ENCODE peak calls at places on chromosome 12, in ten cellular contexts. F is ovary, C is A549, W is osteoblast, L is hepatocyte, G is heart left ventricle, U is body of pancreas, S is mucosa of descending colon, K is IMR-90, A is uterus. I is an unnamed sample. For H3K4me1, the result is how much of the 10 kb centered on the place peaks cover.

GRCh38 chr12:51926718-51927117 is 19.4 kb downstream of the ACVRL1 start:
- DNase-seq in F (no peak), C (peak), W (no peak), L (peak), G (no peak), U (peak), S (peak), K (peak), A (no peak), I (no peak)

GRCh38 chr12:47022296-47022695 is 57.1 kb upstream of the PCED1B start:
- DNase-seq in F (no peak), C (no peak), W (peak), L (no peak), G (no peak), U (no peak), S (no peak), K (peak), A (no peak), I (no peak)

GRCh38 chr12:3252416-3252815 is 175.2 kb downstream of the TSPAN9 start:
- DNase-seq in F (peak), C (no peak), W (no peak), L (peak), G (peak), U (peak), S (peak), K (peak), A (peak), I (peak)

GRCh38 chr12:57616383-57617101 is 5.3 kb downstream of the ARHGEF25 start:
- DNase-seq in F (no peak), C (no peak), W (peak), L (no peak), G (no peak), U (no peak), S (no peak), K (peak), A (peak), I (no peak)

GRCh38 chr12:121892673-121893561 is 4.3 kb downstream of the PSMD9 start:
- DNase-seq in F (no peak), C (no peak), W (peak), L (peak), G (no peak), U (no peak), S (no peak), K (peak), A (no peak), I (no peak)

GRCh38 chr12:90199008-90199407 is 490.4 kb upstream of the ATP2B1 start:
- DNase-seq in F (no peak), C (no peak), W (no peak), L (no peak), G (no peak), U (no peak), S (no peak), K (no peak), A (no peak), I (no peak)

GRCh38 chr12:109727746-109728726 is 14.4 kb downstream of the FAM222A start:
- DNase-seq in F (no peak), C (no peak), W (peak), L (no peak), G (no peak), U (no peak), S (peak), K (no peak), A (no peak), I (no peak)

GRCh38 chr12:63862187-63863107 is 17.9 kb downstream of the SRGAP1 start:
- DNase-seq in F (no peak), C (peak), W (no peak), L (peak), G (peak), U (peak), S (peak), K (no peak), A (no peak), I (peak)

GRCh38 chr12:119229837-119230236 is 51.1 kb downstream of the HSPB8 start:
- DNase-seq in F (no peak), C (peak), W (no peak), L (peak), G (peak), U (peak), S (no peak), K (peak), A (no peak), I (peak)

GRCh38 chr12:41795066-41795465 is 349.6 kb downstream of the GXYLT1 start:
- DNase-seq in F (no peak), C (no peak), W (no peak), L (no peak), G (no peak), U (no peak), S (no peak), K (peak), A (no peak), I (no peak)

GRCh38 chr12:25416516-25416915 is 136.6 kb downstream of the LMNTD1 start:
- DNase-seq in F (no peak), C (no peak), W (no peak), L (no peak), G (no peak), U (no peak), S (no peak), K (no peak), A (no peak), I (no peak)

GRCh38 chr12:124507188-124508109 is 60.0 kb downstream of the NCOR2 start:
- DNase-seq in F (no peak), C (no peak), W (no peak), L (peak), G (peak), U (no peak), S (no peak), K (peak), A (no peak), I (peak)

GRCh38 chr12:904010-904414 is 45.5 kb downstream of the RAD52 start:
- DNase-seq in F (no peak), C (no peak), W (no peak), L (no peak), G (no peak), U (no peak), S (no peak), K (no peak), A (no peak), I (no peak)

GRCh38 chr12:124381454-124382207 is 86.7 kb downstream of the RFLNA start:
- DNase-seq in F (peak), C (peak), W (peak), L (peak), G (peak), U (peak), S (peak), K (peak), A (peak), I (peak)

GRCh38 chr12:16307843-16308475 is 30.5 kb upstream of the SLC15A5 start:
- DNase-seq in F (no peak), C (no peak), W (no peak), L (no peak), G (no peak), U (no peak), S (no peak), K (no peak), A (no peak), I (no peak)

GRCh38 chr12:46554461-46554860 is 181.9 kb upstream of the SLC38A2 start:
- DNase-seq in F (no peak), C (no peak), W (no peak), L (no peak), G (no peak), U (no peak), S (no peak), K (no peak), A (no peak), I (no peak)

GRCh38 chr12:4824415-4824814 is 85.3 kb upstream of the KCNA1 start:
- DNase-seq in F (no peak), C (peak), W (no peak), L (peak), G (no peak), U (no peak), S (no peak), K (peak), A (no peak), I (no peak)

GRCh38 chr12:22016982-22017381 is 29.0 kb upstream of the CMAS start:
- DNase-seq in F (no peak), C (no peak), W (no peak), L (no peak), G (no peak), U (no peak), S (no peak), K (no peak), A (no peak), I (no peak)

GRCh38 chr12:124993568-124994434 is at the start of gene BRI3BP:
- DNase-seq in F (no peak), C (peak), W (peak), L (peak), G (peak), U (peak), S (peak), K (peak), A (no peak), I (peak)

GRCh38 chr12:6345319-6346071 is 3.6 kb upstream of the TNFRSF1A start:
- DNase-seq in F (peak), C (peak), W (peak), L (peak), G (no peak), U (no peak), S (no peak), K (peak), A (peak), I (no peak)

GRCh38 chr12:26198742-26199141 is 3.4 kb downstream of the SSPN start:
- DNase-seq in F (peak), C (no peak), W (no peak), L (peak), G (no peak), U (no peak), S (no peak), K (peak), A (peak), I (peak)

GRCh38 chr12:12079291-12079690 is 8.6 kb downstream of the BCL2L14 start:
- DNase-seq in F (no peak), C (no peak), W (peak), L (no peak), G (no peak), U (no peak), S (no peak), K (peak), A (no peak), I (no peak)

GRCh38 chr12:130131817-130132216 is 30.4 kb upstream of the FZD10 start:
- DNase-seq in F (no peak), C (no peak), W (no peak), L (no peak), G (no peak), U (no peak), S (no peak), K (no peak), A (no peak), I (no peak)

GRCh38 chr12:9607816-9608215 is at the start of gene KLRB1:
- DNase-seq in F (no peak), C (no peak), W (no peak), L (no peak), G (no peak), U (no peak), S (no peak), K (no peak), A (no peak), I (no peak)

GRCh38 chr12:4852911-4853310 is 56.8 kb upstream of the KCNA1 start:
- DNase-seq in F (no peak), C (no peak), W (no peak), L (no peak), G (no peak), U (no peak), S (no peak), K (no peak), A (no peak), I (no peak)

GRCh38 chr12:77062846-77063461 is 2.4 kb downstream of the E2F7 start:
- DNase-seq in F (no peak), C (no peak), W (peak), L (peak), G (peak), U (no peak), S (no peak), K (peak), A (peak), I (peak)

GRCh38 chr12:95674088-95674595 is 116.4 kb downstream of the NTN4 start:
- DNase-seq in F (no peak), C (no peak), W (no peak), L (no peak), G (no peak), U (no peak), S (no peak), K (no peak), A (no peak), I (no peak)

GRCh38 chr12:97446895-97447294 is 15.7 kb upstream of the RMST start:
- DNase-seq in F (no peak), C (no peak), W (no peak), L (no peak), G (no peak), U (no peak), S (no peak), K (no peak), A (no peak), I (no peak)

GRCh38 chr12:95336387-95337067 is 118.9 kb downstream of the VEZT start:
- DNase-seq in F (peak), C (peak), W (peak), L (peak), G (peak), U (peak), S (peak), K (peak), A (peak), I (peak)

GRCh38 chr12:68899251-68899771 is 33.7 kb downstream of the CPM start:
- DNase-seq in F (peak), C (peak), W (no peak), L (peak), G (peak), U (peak), S (peak), K (peak), A (no peak), I (peak)

GRCh38 chr12:68521321-68521839 is 89.3 kb upstream of the RAP1B start:
- DNase-seq in F (no peak), C (peak), W (peak), L (peak), G (no peak), U (no peak), S (no peak), K (peak), A (no peak), I (no peak)

GRCh38 chr12:128644664-128645296 is 179.0 kb downstream of the SLC15A4 start:
- DNase-seq in F (no peak), C (peak), W (no peak), L (peak), G (no peak), U (peak), S (peak), K (no peak), A (peak), I (no peak)

GRCh38 chr12:105331805-105332251 is 1.3 kb downstream of the C12orf75 start:
- DNase-seq in F (no peak), C (no peak), W (no peak), L (peak), G (no peak), U (no peak), S (no peak), K (no peak), A (no peak), I (no peak)

GRCh38 chr12:12466157-12466556 is 96.5 kb downstream of the DUSP16 start:
- DNase-seq in F (no peak), C (no peak), W (no peak), L (no peak), G (no peak), U (no peak), S (no peak), K (no peak), A (no peak), I (no peak)

GRCh38 chr12:14970467-14970866 is 2.4 kb upstream of the PDE6H start:
- DNase-seq in F (no peak), C (no peak), W (no peak), L (no peak), G (no peak), U (no peak), S (no peak), K (peak), A (no peak), I (no peak)

GRCh38 chr12:70418101-70418500 is 52.0 kb downstream of the KCNMB4 start:
- DNase-seq in F (no peak), C (no peak), W (no peak), L (no peak), G (no peak), U (no peak), S (no peak), K (no peak), A (no peak), I (no peak)

GRCh38 chr12:108664338-108665258 is 30.9 kb upstream of the SELPLG start:
- DNase-seq in F (peak), C (peak), W (peak), L (peak), G (peak), U (peak), S (peak), K (peak), A (peak), I (peak)

GRCh38 chr12:108666326-108666995 is 32.8 kb upstream of the SELPLG start:
- DNase-seq in F (no peak), C (no peak), W (peak), L (no peak), G (peak), U (no peak), S (no peak), K (peak), A (peak), I (peak)

GRCh38 chr12:108668532-108668931 is 34.8 kb upstream of the SELPLG start:
- DNase-seq in F (no peak), C (no peak), W (no peak), L (no peak), G (no peak), U (no peak), S (no peak), K (no peak), A (no peak), I (no peak)

GRCh38 chr12:108665608-108666202 is 32.0 kb upstream of the SELPLG start:
- DNase-seq in F (no peak), C (no peak), W (no peak), L (no peak), G (no peak), U (no peak), S (no peak), K (no peak), A (no peak), I (no peak)

GRCh38 chr12:108667349-108667748 is 33.7 kb upstream of the SELPLG start:
- DNase-seq in F (no peak), C (no peak), W (no peak), L (no peak), G (no peak), U (no peak), S (no peak), K (no peak), A (no peak), I (no peak)
- H3K4me1 ChIP-seq in F (under half), C (half or more), W (half or more), L (under half), G (half or more), U (under half), S (under half), K (under half), A (under half), I (half or more)

DNA sequence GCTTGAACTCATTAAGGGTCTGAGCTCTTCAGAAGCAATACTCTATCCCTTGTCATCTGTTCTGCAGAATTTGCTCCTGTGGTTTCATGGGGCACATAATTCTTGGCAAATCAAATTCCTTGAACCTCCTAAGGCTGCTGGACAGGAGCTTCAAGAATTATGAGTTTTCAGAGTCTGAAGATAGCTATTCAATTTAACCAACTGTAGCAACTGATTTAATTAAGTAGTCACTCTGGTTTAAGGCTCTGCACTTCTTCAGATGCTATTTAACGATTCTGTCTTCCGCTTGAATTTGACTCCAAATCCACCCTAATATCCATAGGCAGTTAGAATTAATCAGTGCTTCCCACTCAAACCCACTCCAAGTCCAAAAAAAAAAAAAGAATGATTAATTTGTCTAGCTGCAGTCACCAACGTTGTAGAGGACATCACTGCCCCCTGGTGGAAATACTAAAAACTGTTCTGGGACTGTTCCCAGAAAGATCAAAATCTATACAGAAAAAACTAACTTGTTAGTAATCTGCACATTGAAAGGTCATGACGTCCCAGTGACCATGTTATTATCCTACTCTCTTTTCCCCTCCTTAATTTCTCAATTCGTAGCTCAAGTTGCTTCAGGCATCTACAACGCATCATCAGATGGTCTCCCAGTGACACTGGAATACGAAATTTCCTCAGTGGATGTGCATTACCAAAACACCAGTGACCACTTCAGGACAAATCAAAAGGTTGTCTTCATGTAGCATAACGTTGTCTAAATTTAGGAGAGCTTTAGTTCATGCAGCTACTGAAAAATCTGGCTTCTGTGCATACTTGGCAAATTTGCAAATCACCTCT is 169.8 kb downstream of the KIF21A start:
- DNase-seq in F (no peak), C (peak), W (no peak), L (peak), G (no peak), U (peak), S (no peak), K (peak), A (no peak), I (no peak)
- TF ChIP-seq CTCF in F (no peak), C (peak), W (peak), L (peak), G (peak), U (peak), S (peak), K (peak), A (no peak), I (peak)

DNA sequence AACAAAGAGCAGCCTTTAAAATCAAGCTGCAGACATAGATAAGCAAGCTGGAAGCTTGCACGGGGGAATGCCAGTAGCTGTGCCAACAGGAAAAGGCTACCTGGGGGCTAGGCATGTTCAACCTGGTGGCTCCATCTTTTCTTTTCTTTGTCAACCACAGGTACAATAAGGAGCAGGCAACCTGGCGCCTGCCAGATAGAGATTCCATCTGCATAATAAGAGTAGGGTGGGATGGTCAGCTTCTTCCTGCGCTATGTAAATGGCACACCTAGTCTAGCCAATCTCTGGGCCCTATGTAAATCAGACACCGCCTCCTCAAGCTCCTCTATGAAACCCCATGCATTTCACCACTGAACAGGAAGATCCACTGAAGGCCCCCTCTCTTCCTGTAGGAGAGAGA is 87.4 kb upstream of the PKP2 start:
- DNase-seq in F (no peak), C (no peak), W (no peak), L (no peak), G (no peak), U (no peak), S (no peak), K (no peak), A (no peak), I (no peak)
- H3K4me1 ChIP-seq in F (under half), C (under half), W (under half), L (under half), G (under half), U (under half), S (under half), K (under half), A (under half), I (under half)

GRCh38 chr12:31659087-31659942 is at the start of gene ETFBKMT:
- DNase-seq in F (peak), C (peak), W (peak), L (peak), G (peak), U (peak), S (peak), K (peak), A (peak), I (peak)
- TF ChIP-seq CTCF in F (peak), C (no peak), W (peak), L (peak), G (peak), U (peak), S (no peak), K (peak), A (peak), I (peak)

GRCh38 chr12:52975820-52976573 is 27.1 kb downstream of the KRT18 start:
- DNase-seq in F (no peak), C (no peak), W (no peak), L (peak), G (no peak), U (no peak), S (peak), K (peak), A (no peak), I (peak)
- H3K4me1 ChIP-seq in F (under half), C (half or more), W (under half), L (under half), G (under half), U (under half), S (under half), K (under half), A (under half), I (under half)

GRCh38 chr12:113819495-113819894 is 146.6 kb downstream of the RBM19 start:
- DNase-seq in F (no peak), C (no peak), W (no peak), L (no peak), G (no peak), U (no peak), S (no peak), K (no peak), A (no peak), I (no peak)

GRCh38 chr12:113820310-113820709 is 145.8 kb downstream of the RBM19 start:
- DNase-seq in F (no peak), C (no peak), W (no peak), L (no peak), G (no peak), U (no peak), S (no peak), K (no peak), A (no peak), I (no peak)

GRCh38 chr12:113820842-113821241 is 145.3 kb downstream of the RBM19 start:
- DNase-seq in F (no peak), C (no peak), W (no peak), L (no peak), G (no peak), U (no peak), S (no peak), K (no peak), A (no peak), I (no peak)

GRCh38 chr12:113818278-113818677 is 147.8 kb downstream of the RBM19 start:
- DNase-seq in F (no peak), C (no peak), W (no peak), L (no peak), G (no peak), U (no peak), S (no peak), K (peak), A (no peak), I (no peak)

GRCh38 chr12:113818833-113819232 is 147.3 kb downstream of the RBM19 start:
- DNase-seq in F (no peak), C (peak), W (no peak), L (peak), G (no peak), U (no peak), S (no peak), K (no peak), A (no peak), I (no peak)
- TF ChIP-seq CTCF in F (no peak), C (peak), W (peak), L (peak), G (no peak), U (no peak), S (no peak), K (peak), A (no peak), I (no peak)